ENCODE peak calls at places on chromosomes 7 and 10, in nine cellular contexts. H is kidney epithelial cell; J is testis; Y is transverse colon; V is dorsolateral prefrontal cortex; O is IMR-90; F is ovary; Z is CD8-positive, alpha-beta memory T cell; C is neural progenitor cell. T is an unnamed sample. For H3K27me3, the result is how much of the 10 kb centered on the place peaks cover.

GRCh38 chr7:96328016-96328415 is 6.1 kb upstream of the SLC25A13 start:
- DNase-seq in H (no peak), J (no peak), Y (no peak), V (no peak), O (no peak), F (no peak), Z (no peak), C (no peak), T (no peak)

GRCh38 chr7:130989006-130989795 is 255.2 kb upstream of the KLF14 start:
- DNase-seq in H (no peak), J (no peak), Y (no peak), V (no peak), O (no peak), F (no peak), Z (no peak), C (no peak), T (no peak)

GRCh38 chr7:28055161-28055544 is 125.4 kb downstream of the JAZF1 start:
- DNase-seq in H (no peak), J (no peak), Y (no peak), V (no peak), O (peak), F (no peak), Z (no peak), C (no peak), T (no peak)

GRCh38 chr7:106304575-106304974 is 19.8 kb upstream of the NAMPT start:
- DNase-seq in H (no peak), J (no peak), Y (no peak), V (no peak), O (no peak), F (no peak), Z (no peak), C (no peak), T (no peak)

GRCh38 chr10:60235001-60235400 is 154.7 kb downstream of the ANK3 start:
- DNase-seq in H (peak), J (no peak), Y (no peak), V (no peak), O (peak), F (no peak), Z (no peak), C (no peak), T (no peak)

GRCh38 chr10:124650820-124651401 is 93.3 kb downstream of the FAM53B start:
- DNase-seq in H (no peak), J (no peak), Y (no peak), V (no peak), O (no peak), F (no peak), Z (peak), C (no peak), T (no peak)

GRCh38 chr10:61965694-61966284 is 64.3 kb downstream of the ARID5B start:
- DNase-seq in H (no peak), J (no peak), Y (no peak), V (no peak), O (no peak), F (no peak), Z (no peak), C (no peak), T (no peak)

GRCh38 chr10:25867321-25867720 is 66.7 kb upstream of the MYO3A start:
- DNase-seq in H (no peak), J (no peak), Y (no peak), V (no peak), O (no peak), F (no peak), Z (no peak), C (no peak), T (no peak)

GRCh38 chr7:5793361-5794072 is 12.1 kb upstream of the RNF216 start:
- DNase-seq in H (no peak), J (peak), Y (no peak), V (no peak), O (no peak), F (no peak), Z (no peak), C (no peak), T (no peak)

GRCh38 chr7:129006636-129007414 is 48.1 kb downstream of the TNPO3 start:
- DNase-seq in H (peak), J (no peak), Y (no peak), V (no peak), O (peak), F (no peak), Z (no peak), C (no peak), T (no peak)

GRCh38 chr7:128115821-128116723 is 84.8 kb upstream of the LRRC4 start:
- DNase-seq in H (no peak), J (no peak), Y (no peak), V (no peak), O (no peak), F (no peak), Z (no peak), C (no peak), T (peak)

GRCh38 chr10:63120554-63120953 is 12.6 kb upstream of the NRBF2 start:
- DNase-seq in H (no peak), J (no peak), Y (no peak), V (no peak), O (peak), F (no peak), Z (no peak), C (no peak), T (no peak)

GRCh38 chr7:76063114-76063513 is 15.2 kb downstream of the MDH2 start:
- DNase-seq in H (no peak), J (no peak), Y (no peak), V (no peak), O (no peak), F (no peak), Z (no peak), C (no peak), T (no peak)

GRCh38 chr7:91918356-91918755 is 22.3 kb upstream of the AKAP9 start:
- DNase-seq in H (no peak), J (no peak), Y (no peak), V (no peak), O (no peak), F (no peak), Z (no peak), C (no peak), T (no peak)

GRCh38 chr10:75230600-75231038 is 5.1 kb downstream of the COMTD1 start:
- DNase-seq in H (no peak), J (peak), Y (peak), V (peak), O (peak), F (peak), Z (peak), C (peak), T (peak)

GRCh38 chr7:29463504-29464158 is 100.0 kb upstream of the PRR15 start:
- DNase-seq in H (no peak), J (no peak), Y (peak), V (no peak), O (no peak), F (no peak), Z (no peak), C (no peak), T (no peak)

GRCh38 chr7:7639847-7640220 is 718 bp upstream of the UMAD1 start:
- DNase-seq in H (no peak), J (peak), Y (peak), V (no peak), O (peak), F (no peak), Z (peak), C (no peak), T (no peak)

GRCh38 chr10:72697711-72698110 is 5.8 kb downstream of the MCU start:
- DNase-seq in H (no peak), J (no peak), Y (no peak), V (no peak), O (no peak), F (no peak), Z (no peak), C (no peak), T (no peak)

GRCh38 chr7:93910076-93910994 is 4.0 kb downstream of the GNGT1 start:
- DNase-seq in H (no peak), J (no peak), Y (no peak), V (no peak), O (peak), F (peak), Z (no peak), C (no peak), T (no peak)

GRCh38 chr7:20199015-20199737 is 18.0 kb downstream of the MACC1 start:
- DNase-seq in H (peak), J (peak), Y (peak), V (no peak), O (peak), F (no peak), Z (no peak), C (no peak), T (no peak)

GRCh38 chr7:7808156-7808555 is 89.7 kb upstream of the RPA3 start:
- DNase-seq in H (no peak), J (no peak), Y (no peak), V (no peak), O (peak), F (no peak), Z (no peak), C (no peak), T (no peak)

GRCh38 chr7:32952876-32953275 is 4.4 kb upstream of the FKBP9 start:
- DNase-seq in H (no peak), J (no peak), Y (no peak), V (no peak), O (no peak), F (no peak), Z (no peak), C (no peak), T (peak)

GRCh38 chr7:19930851-19931250 is 157.4 kb upstream of the TMEM196 start:
- DNase-seq in H (no peak), J (no peak), Y (no peak), V (no peak), O (no peak), F (no peak), Z (no peak), C (no peak), T (no peak)

GRCh38 chr7:92754756-92755581 is 81.4 kb downstream of the CDK6 start:
- DNase-seq in H (no peak), J (no peak), Y (no peak), V (peak), O (no peak), F (no peak), Z (no peak), C (no peak), T (no peak)

GRCh38 chr10:113175176-113175575 is 225.1 kb downstream of the TCF7L2 start:
- DNase-seq in H (no peak), J (no peak), Y (no peak), V (no peak), O (no peak), F (no peak), Z (no peak), C (no peak), T (no peak)

GRCh38 chr7:20053334-20054104 is 163.7 kb downstream of the MACC1 start:
- DNase-seq in H (no peak), J (no peak), Y (no peak), V (no peak), O (no peak), F (no peak), Z (no peak), C (no peak), T (no peak)

GRCh38 chr7:2934211-2934731 is 90.2 kb upstream of the GNA12 start:
- DNase-seq in H (peak), J (no peak), Y (no peak), V (peak), O (peak), F (no peak), Z (no peak), C (no peak), T (no peak)

GRCh38 chr10:78746178-78746763 is 322.5 kb upstream of the ZMIZ1 start:
- DNase-seq in H (no peak), J (no peak), Y (no peak), V (no peak), O (no peak), F (no peak), Z (no peak), C (peak), T (no peak)

GRCh38 chr10:122957474-122957873 is 3.4 kb upstream of the C10orf88 start:
- DNase-seq in H (no peak), J (no peak), Y (no peak), V (no peak), O (peak), F (no peak), Z (no peak), C (no peak), T (no peak)

GRCh38 chr10:103922659-103923058 is 4.7 kb upstream of the STN1 start:
- DNase-seq in H (no peak), J (no peak), Y (no peak), V (no peak), O (no peak), F (no peak), Z (no peak), C (no peak), T (no peak)
- H3K27me3 ChIP-seq in H (under half), J (under half), Y (under half), V (under half), O (under half), F (under half), Z (under half), C (under half), T (under half)

DNA sequence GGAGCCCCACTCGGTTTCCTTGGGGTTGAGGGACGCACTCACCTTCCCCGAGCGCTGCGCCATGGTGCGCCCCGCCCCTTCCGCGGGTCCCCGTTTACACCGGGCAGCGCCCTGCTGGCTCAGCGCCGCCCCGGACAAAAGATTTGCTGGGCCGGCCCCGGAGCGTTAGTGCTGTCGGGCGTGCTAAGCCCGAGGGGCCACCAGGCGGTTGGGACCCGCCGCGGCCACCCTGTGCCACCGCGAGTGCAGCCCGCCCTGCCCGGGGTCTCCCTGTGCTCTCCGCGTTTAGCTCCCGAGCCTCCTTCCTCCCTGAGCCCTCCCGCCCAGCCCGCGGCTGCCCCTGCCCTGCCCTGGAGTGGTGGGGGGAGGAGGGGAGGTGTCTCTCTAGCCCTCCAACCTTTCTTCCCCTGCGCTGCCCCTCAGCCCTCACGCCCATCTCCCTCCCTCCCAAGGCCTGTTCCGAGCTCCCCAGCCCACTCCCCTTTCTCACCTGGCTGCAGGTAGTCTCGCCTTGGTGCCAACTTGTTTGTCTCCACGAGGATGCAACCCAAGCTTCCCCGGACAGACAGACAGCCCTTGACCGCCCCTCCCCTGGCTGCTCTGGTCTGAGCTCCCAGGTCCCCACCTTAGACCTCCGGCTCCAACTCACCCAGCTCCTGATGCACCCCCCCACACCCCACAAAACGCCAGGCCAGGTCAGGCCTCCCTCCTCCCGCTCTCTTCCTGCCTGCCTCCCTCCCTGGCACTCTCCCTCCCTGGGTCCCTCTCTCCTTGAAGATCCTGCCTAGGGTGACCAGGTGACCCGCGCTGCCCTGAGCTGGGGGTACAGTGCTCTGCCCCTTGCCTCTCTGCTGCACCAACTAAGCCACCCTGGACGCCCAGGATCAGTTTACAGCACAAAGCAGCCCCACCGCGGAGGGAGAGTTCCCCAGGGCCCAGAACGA is at the start of gene CRYGN:
- DNase-seq in H (no peak), J (no peak), Y (no peak), V (no peak), O (no peak), F (peak), Z (peak), C (peak), T (peak)
- H3K4me3 ChIP-seq in H (peak), J (peak), Y (no peak), V (peak), O (no peak), F (peak), Z (no peak), C (peak), T (peak)

GRCh38 chr7:43905954-43906326 is 456 bp downstream of the URGCP start:
- DNase-seq in H (no peak), J (peak), Y (peak), V (peak), O (peak), F (peak), Z (no peak), C (peak), T (peak)
- H3K27me3 ChIP-seq in H (under half), J (under half), Y (under half), V (under half), O (under half), F (under half), Z (under half), C (under half), T (under half)

GRCh38 chr7:79453266-79453557 is 255 bp downstream of the MAGI2 start:
- DNase-seq in H (no peak), J (no peak), Y (no peak), V (no peak), O (no peak), F (no peak), Z (no peak), C (no peak), T (no peak)

GRCh38 chr7:79451580-79451979 is 1.9 kb downstream of the MAGI2 start:
- DNase-seq in H (no peak), J (no peak), Y (no peak), V (no peak), O (peak), F (no peak), Z (peak), C (no peak), T (no peak)

GRCh38 chr7:79453558-79454324 is at the start of gene MAGI2:
- DNase-seq in H (no peak), J (peak), Y (peak), V (peak), O (peak), F (peak), Z (peak), C (peak), T (peak)

GRCh38 chr7:79452032-79452494 is 1.4 kb downstream of the MAGI2 start:
- DNase-seq in H (no peak), J (peak), Y (peak), V (peak), O (peak), F (peak), Z (peak), C (peak), T (peak)

DNA sequence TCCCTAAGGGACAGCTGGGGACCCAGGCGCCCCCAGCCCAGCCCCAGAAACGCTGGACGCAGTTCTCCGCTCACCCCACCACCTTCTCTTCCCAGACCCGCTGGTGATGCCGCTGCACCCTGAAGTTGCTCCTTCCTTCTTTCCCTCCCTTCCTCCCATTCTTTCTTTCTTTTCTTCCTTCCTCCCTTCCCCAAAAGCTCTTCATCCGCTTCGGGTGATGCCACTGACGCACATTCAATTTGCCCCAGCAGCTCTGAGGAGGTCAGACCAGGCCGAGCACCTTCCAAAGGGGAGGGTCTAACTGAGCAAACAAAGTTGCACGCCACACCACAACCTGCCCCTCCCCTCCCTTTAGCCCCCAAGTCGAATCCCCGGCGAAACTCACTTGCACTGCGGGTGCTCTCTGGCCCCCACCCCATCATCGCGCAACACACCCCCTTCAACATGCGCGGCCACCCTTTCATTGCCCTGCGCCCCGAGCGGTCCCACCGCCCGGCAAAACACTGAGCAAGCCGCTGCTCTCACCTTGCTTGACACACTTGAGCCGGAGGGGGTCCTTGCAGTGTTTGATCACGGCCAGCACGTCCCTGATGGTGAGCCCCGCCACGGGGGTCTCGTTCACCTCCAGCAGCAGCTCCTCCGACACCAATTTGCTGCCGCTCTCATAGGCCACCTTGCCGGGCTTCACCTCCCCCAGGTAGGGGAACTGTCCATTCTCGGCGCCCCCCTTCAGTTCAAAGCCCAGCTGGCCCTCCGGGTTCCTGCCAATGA is 787 bp downstream of the MAGI2 start:
- DNase-seq in H (no peak), J (peak), Y (no peak), V (no peak), O (peak), F (peak), Z (peak), C (peak), T (peak)
- H3K4me3 ChIP-seq in H (peak), J (peak), Y (peak), V (peak), O (peak), F (peak), Z (no peak), C (peak), T (peak)

DNA sequence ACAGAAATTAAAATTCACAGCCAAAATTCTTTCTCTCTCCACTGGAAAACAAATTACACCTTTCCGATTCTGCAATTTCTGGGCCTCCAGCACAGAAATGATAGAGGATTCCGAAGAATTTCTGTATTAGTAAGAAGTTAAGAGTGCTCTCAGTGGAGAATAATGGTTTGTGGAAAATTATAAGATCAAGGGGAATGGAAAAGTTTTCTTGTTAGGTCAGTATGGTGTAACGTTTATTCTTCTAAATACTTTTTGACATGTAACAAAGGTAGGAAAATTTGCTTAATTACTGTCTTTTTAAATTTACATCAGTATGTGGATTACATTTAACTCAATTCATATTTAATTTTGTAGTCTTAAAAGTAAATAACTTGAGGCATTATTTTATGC is 288.3 kb upstream of the NFE2L3 start:
- DNase-seq in H (no peak), J (no peak), Y (no peak), V (no peak), O (no peak), F (no peak), Z (no peak), C (no peak), T (no peak)
- H3K27me3 ChIP-seq in H (under half), J (under half), Y (half or more), V (half or more), O (under half), F (under half), Z (half or more), C (half or more), T (under half)

DNA sequence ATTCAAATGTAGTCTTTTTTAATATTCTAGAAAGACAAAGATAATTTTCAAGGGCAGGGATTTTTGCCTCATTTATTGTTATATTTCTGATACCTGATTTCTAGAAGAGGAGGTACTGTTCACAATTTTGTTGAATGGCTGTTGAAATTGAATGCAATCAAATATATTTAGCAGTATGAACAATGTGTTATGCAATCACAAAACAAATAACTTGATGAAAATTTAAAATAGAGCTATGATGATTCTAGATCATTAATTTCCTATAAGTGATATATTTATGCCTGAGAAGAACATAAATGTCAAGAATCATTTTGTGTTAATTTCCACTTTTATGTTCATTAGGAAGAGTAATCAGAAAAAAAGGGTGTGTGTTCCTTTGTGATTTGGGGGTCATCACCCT is 114.6 kb upstream of the CNTNAP2 start:
- DNase-seq in H (no peak), J (no peak), Y (no peak), V (no peak), O (no peak), F (no peak), Z (no peak), C (no peak), T (no peak)
- H3K4me3 ChIP-seq in H (no peak), J (no peak), Y (no peak), V (no peak), O (no peak), F (no peak), Z (no peak), C (no peak), T (no peak)

GRCh38 chr7:155360495-155361362 is 63.1 kb downstream of the INSIG1 start:
- DNase-seq in H (no peak), J (no peak), Y (no peak), V (no peak), O (no peak), F (no peak), Z (no peak), C (no peak), T (no peak)
- H3K27me3 ChIP-seq in H (under half), J (under half), Y (half or more), V (half or more), O (half or more), F (under half), Z (under half), C (half or more), T (under half)

GRCh38 chr10:119667562-119668328 is 16.6 kb downstream of the BAG3 start:
- DNase-seq in H (peak), J (peak), Y (peak), V (no peak), O (peak), F (peak), Z (no peak), C (peak), T (peak)
- H3K4me3 ChIP-seq in H (no peak), J (no peak), Y (no peak), V (no peak), O (no peak), F (no peak), Z (no peak), C (no peak), T (peak)